ENCODE peak calls at places on chromosomes 13 and 19, in five cellular contexts. C, R, Q, S and N are unnamed samples. For H3K4me1, the result is how much of the 10 kb centered on the place peaks cover.

GRCh38 chr19:37997911-37998344 is 90.9 kb downstream of the SIPA1L3 start:
- DNase-seq in C (peak), S (no peak), Q (peak), R (no peak), N (peak)

GRCh38 chr19:5828661-5829566 is 10.6 kb downstream of the FUT6 start:
- DNase-seq in S (no peak), C (no peak), Q (peak), R (peak), N (peak)

GRCh38 chr13:48686810-48687209 is 33.1 kb downstream of the CYSLTR2 start:
- DNase-seq in S (no peak), R (no peak), C (no peak), Q (no peak), N (no peak)

GRCh38 chr19:10617409-10618121 is 7.8 kb upstream of the SLC44A2 start:
- DNase-seq in C (peak), S (no peak), R (no peak), Q (peak), N (peak)

GRCh38 chr13:57036290-57036689 is 104.4 kb upstream of the PRR20A start:
- DNase-seq in S (no peak), C (no peak), Q (no peak), R (no peak), N (no peak)

GRCh38 chr19:38284422-38284821 is 19.6 kb upstream of the C19orf33 start:
- DNase-seq in R (no peak), C (no peak), Q (no peak), S (no peak), N (no peak)

GRCh38 chr19:58228584-58229254 is at the start of gene ZNF544:
- DNase-seq in C (peak), Q (peak), R (peak), S (peak), N (peak)

GRCh38 chr19:31220540-31220939 is 128.7 kb downstream of the TSHZ3 start:
- DNase-seq in C (no peak), R (no peak), Q (no peak), S (no peak), N (no peak)

GRCh38 chr19:19642506-19643157 is 825 bp downstream of the GMIP start:
- DNase-seq in R (no peak), Q (peak), S (no peak), C (no peak), N (peak)

GRCh38 chr19:45558399-45558878 is 26.2 kb downstream of the OPA3 start:
- DNase-seq in S (peak), Q (peak), C (peak), R (peak), N (peak)

GRCh38 chr19:8005534-8006256 is at the start of gene ELAVL1:
- DNase-seq in C (peak), Q (peak), S (peak), R (peak), N (peak)

GRCh38 chr13:31951215-31951678 is 80.3 kb upstream of the FRY start:
- DNase-seq in Q (peak), S (peak), C (peak), R (no peak), N (no peak)

GRCh38 chr13:35699805-35700204 is 223.3 kb upstream of the MAB21L1 start:
- DNase-seq in Q (peak), R (no peak), S (no peak), C (peak), N (peak)

GRCh38 chr19:28985201-28985600 is 227.8 kb downstream of the UQCRFS1 start:
- DNase-seq in R (no peak), Q (no peak), C (no peak), S (no peak), N (no peak)

GRCh38 chr13:20192470-20193141 is at the start of gene GJB2:
- DNase-seq in S (peak), R (no peak), Q (peak), C (no peak), N (no peak)

GRCh38 chr13:34721631-34722144 is 220.4 kb upstream of the NBEA start:
- DNase-seq in C (no peak), R (no peak), S (no peak), Q (no peak), N (no peak)

GRCh38 chr19:41993612-41994483 is at the start of gene ATP1A3:
- DNase-seq in S (peak), C (peak), Q (peak), R (peak), N (peak)

GRCh38 chr13:113747291-113747833 is 11.7 kb upstream of the TMEM255B start:
- DNase-seq in Q (no peak), C (no peak), S (no peak), R (no peak), N (no peak)

GRCh38 chr19:18227781-18228271 is 1.6 kb upstream of the PDE4C start:
- DNase-seq in S (no peak), C (no peak), Q (no peak), R (no peak), N (no peak)

GRCh38 chr13:40933508-40933907 is 85.6 kb downstream of the ELF1 start:
- DNase-seq in Q (no peak), R (no peak), S (no peak), C (no peak), N (no peak)

GRCh38 chr13:40979232-40979631 is 39.9 kb downstream of the ELF1 start:
- DNase-seq in S (no peak), R (no peak), Q (no peak), C (no peak), N (no peak)

GRCh38 chr13:40801255-40802217 is 12.1 kb downstream of the SLC25A15 start:
- DNase-seq in C (no peak), R (no peak), Q (no peak), S (no peak), N (no peak)

GRCh38 chr19:28501979-28502378 is 711.0 kb downstream of the UQCRFS1 start:
- DNase-seq in C (no peak), S (no peak), Q (no peak), R (no peak), N (no peak)

GRCh38 chr19:13483215-13483614 is 23.1 kb downstream of the CACNA1A start:
- DNase-seq in Q (no peak), S (no peak), R (no peak), C (no peak), N (no peak)

GRCh38 chr13:49571299-49572240 is 13.8 kb downstream of the RCBTB1 start:
- DNase-seq in S (no peak), Q (no peak), C (no peak), R (no peak), N (no peak)

GRCh38 chr19:4035582-4035981 is 28.0 kb downstream of the PIAS4 start:
- DNase-seq in C (peak), Q (no peak), S (no peak), R (no peak), N (no peak)

GRCh38 chr19:18785179-18786124 is 5.7 kb downstream of the COMP start:
- DNase-seq in S (peak), Q (peak), C (peak), R (peak), N (peak)

GRCh38 chr13:46062190-46062589 is 9.6 kb upstream of the ZC3H13 start:
- DNase-seq in S (no peak), C (peak), Q (peak), R (no peak), N (no peak)

GRCh38 chr19:30784850-30785459 is 412.8 kb downstream of the ZNF536 start:
- DNase-seq in R (peak), C (no peak), Q (peak), S (peak), N (peak)

GRCh38 chr19:7488736-7489353 is at the start of gene PEX11G:
- DNase-seq in R (peak), C (peak), S (peak), Q (peak), N (peak)

GRCh38 chr13:56932104-56932503 is 208.6 kb upstream of the PRR20A start:
- DNase-seq in R (no peak), C (no peak), Q (no peak), S (no peak), N (no peak)

GRCh38 chr19:48203227-48203793 is 32.8 kb downstream of the ZSWIM9 start:
- DNase-seq in S (no peak), R (no peak), Q (no peak), C (no peak), N (no peak)

GRCh38 chr13:79457948-79458347 is 23.0 kb upstream of the NDFIP2 start:
- DNase-seq in C (peak), S (no peak), R (no peak), Q (peak), N (peak)

GRCh38 chr13:79457390-79457789 is 23.6 kb upstream of the NDFIP2 start:
- DNase-seq in Q (no peak), C (no peak), S (no peak), R (no peak), N (no peak)

GRCh38 chr13:79455331-79455730 is 25.6 kb upstream of the NDFIP2 start:
- DNase-seq in C (peak), R (no peak), S (no peak), Q (peak), N (no peak)

GRCh38 chr13:79456656-79457365 is 24.1 kb upstream of the NDFIP2 start:
- DNase-seq in C (no peak), R (no peak), S (no peak), Q (no peak), N (no peak)

GRCh38 chr13:79456051-79456450 is 24.9 kb upstream of the NDFIP2 start:
- DNase-seq in R (no peak), C (no peak), Q (no peak), S (no peak), N (no peak)
- H3K9ac ChIP-seq in R (no peak), C (no peak), Q (no peak), S (no peak), N (no peak)

GRCh38 chr13:93736111-93736510 is 509.5 kb downstream of the GPC6 start:
- DNase-seq in C (peak), Q (peak), S (no peak), R (no peak), N (peak)
- H3K4me1 ChIP-seq in C (under half), Q (under half), S (under half), R (under half), N (under half)

GRCh38 chr13:99293178-99293577 is 14.0 kb downstream of the GPR183 start:
- DNase-seq in C (no peak), S (no peak), Q (no peak), R (no peak), N (no peak)
- H3K9ac ChIP-seq in C (no peak), S (no peak), Q (no peak), R (no peak), N (no peak)

DNA sequence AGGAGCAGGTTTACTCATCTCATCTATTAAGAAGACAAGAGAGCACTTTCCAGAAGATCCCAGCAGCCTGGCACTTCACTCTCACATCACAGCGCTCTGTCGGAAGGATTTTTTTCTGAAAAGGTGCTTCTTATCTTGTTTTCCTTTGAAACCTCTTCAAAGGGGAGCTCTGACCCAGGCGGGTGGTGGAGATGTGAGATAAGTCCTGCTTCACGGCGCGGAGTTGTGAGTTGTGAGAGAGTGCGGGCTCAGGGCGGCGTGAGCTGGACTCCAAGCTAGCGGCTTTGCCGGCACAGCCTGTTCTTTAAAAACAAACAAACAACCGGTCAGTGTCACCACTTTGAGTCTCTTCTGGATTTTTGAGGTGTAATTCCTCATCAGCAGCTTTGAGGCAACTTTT is 169.0 kb upstream of the ARGLU1 start:
- DNase-seq in Q (no peak), C (no peak), S (no peak), R (no peak), N (no peak)
- H3K4me1 ChIP-seq in Q (under half), C (under half), S (under half), R (under half), N (under half)

GRCh38 chr13:99500839-99501134 is 485 bp upstream of the TM9SF2 start:
- DNase-seq in C (no peak), R (no peak), S (no peak), Q (no peak), N (no peak)
- H3K9ac ChIP-seq in C (peak), R (no peak), S (peak), Q (peak), N (peak)

DNA sequence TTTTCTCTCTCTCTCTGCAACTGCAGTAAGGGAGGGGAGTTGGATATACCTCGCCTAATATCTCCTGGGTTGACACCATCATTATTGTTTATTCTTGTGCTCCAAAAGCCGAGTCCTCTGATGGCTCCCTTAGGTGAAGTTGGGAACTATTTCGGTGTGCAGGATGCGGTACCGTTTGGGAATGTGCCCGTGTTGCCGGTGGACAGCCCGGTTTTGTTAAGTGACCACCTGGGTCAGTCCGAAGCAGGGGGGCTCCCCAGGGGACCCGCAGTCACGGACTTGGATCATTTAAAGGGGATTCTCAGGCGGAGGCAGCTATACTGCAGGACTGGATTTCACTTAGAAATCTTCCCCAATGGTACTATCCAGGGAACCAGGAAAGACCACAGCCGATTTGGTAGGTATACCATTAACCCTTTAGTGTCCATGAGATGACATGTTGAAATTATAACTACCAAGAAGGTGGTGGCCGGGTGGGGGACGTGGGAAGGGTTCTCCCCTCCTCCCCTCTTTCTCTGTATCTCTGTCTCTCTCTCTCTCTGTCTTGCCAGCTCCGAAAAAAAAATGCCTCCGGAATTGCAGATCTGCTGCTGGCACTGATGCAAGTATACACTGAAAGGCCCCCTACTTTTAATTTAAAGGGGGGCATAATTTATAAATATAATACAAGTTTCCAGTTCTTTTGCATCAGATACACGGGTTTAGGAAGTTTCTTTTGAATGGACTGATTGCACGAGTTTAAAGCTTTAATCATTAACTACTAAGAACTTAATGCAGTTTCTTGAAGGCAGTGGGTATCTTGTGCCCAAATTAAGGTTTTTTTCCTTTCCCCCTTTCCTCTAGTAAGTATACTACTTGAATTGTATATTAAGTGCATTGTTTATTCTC is 1.2 kb downstream of the FGF9 start:
- DNase-seq in S (no peak), C (no peak), Q (no peak), R (peak), N (no peak)
- H3K4me1 ChIP-seq in S (under half), C (under half), Q (under half), R (under half), N (under half)

GRCh38 chr13:74206855-74207254 is 72.7 kb upstream of the KLF12 start:
- DNase-seq in R (no peak), C (no peak), Q (no peak), S (no peak), N (no peak)
- H3K9ac ChIP-seq in R (no peak), C (no peak), Q (no peak), S (no peak), N (no peak)

GRCh38 chr19:16581145-16581970 is 9.1 kb upstream of the SLC35E1 start:
- DNase-seq in Q (peak), S (no peak), C (no peak), R (no peak), N (no peak)
- H3K4me1 ChIP-seq in Q (under half), S (under half), C (under half), R (under half), N (half or more)

GRCh38 chr19:55660404-55660803 is 5.6 kb downstream of the U2AF2 start:
- DNase-seq in C (no peak), S (no peak), Q (no peak), R (no peak), N (no peak)

GRCh38 chr19:55659822-55660221 is 5.0 kb downstream of the U2AF2 start:
- DNase-seq in R (no peak), S (no peak), C (no peak), Q (no peak), N (no peak)

GRCh38 chr19:55661826-55662225 is 7.0 kb downstream of the U2AF2 start:
- DNase-seq in S (no peak), Q (no peak), C (no peak), R (no peak), N (no peak)

GRCh38 chr19:55658846-55659459 is 4.1 kb downstream of the U2AF2 start:
- DNase-seq in R (no peak), Q (no peak), S (no peak), C (no peak), N (no peak)

GRCh38 chr19:55660991-55661390 is 6.2 kb downstream of the U2AF2 start:
- DNase-seq in R (no peak), Q (no peak), C (no peak), S (no peak), N (no peak)
- H3K9ac ChIP-seq in R (peak), Q (no peak), C (no peak), S (no peak), N (no peak)